ENCODE peak calls at places on chromosomes 4 and X, in four cellular contexts. One of them, this sample, is unnamed. For H3K4me1, the result is how much of the 10 kb centered on the place peaks cover.

GRCh38 chr4:6582889-6583504 is 8.0 kb downstream of the MAN2B2 start:
- DNase-seq in mesenchymal stem cell: peak
- DNase-seq in HCT116: peak
- DNase-seq in GM12878: peak
- DNase-seq in this sample: peak

GRCh38 chrX:133544105-133544504 is 128.8 kb upstream of the GPC4 start:
- DNase-seq in HCT116: peak
- DNase-seq in mesenchymal stem cell: peak
- DNase-seq in GM12878: no peak
- DNase-seq in this sample: peak

GRCh38 chrX:2875798-2876399 is 47.2 kb downstream of the GYG2 start:
- DNase-seq in GM12878: no peak
- DNase-seq in HCT116: no peak
- DNase-seq in mesenchymal stem cell: no peak
- DNase-seq in this sample: no peak

GRCh38 chr4:21656832-21657231 is 291.7 kb downstream of the KCNIP4 start:
- DNase-seq in mesenchymal stem cell: peak
- DNase-seq in GM12878: no peak
- DNase-seq in HCT116: peak
- DNase-seq in this sample: peak

GRCh38 chr4:25117274-25117673 is 43.0 kb downstream of the SEPSECS start:
- DNase-seq in mesenchymal stem cell: no peak
- DNase-seq in HCT116: no peak
- DNase-seq in GM12878: no peak
- DNase-seq in this sample: no peak

GRCh38 chr4:14218641-14219040 is 591.1 kb upstream of the BOD1L1 start:
- DNase-seq in HCT116: no peak
- DNase-seq in mesenchymal stem cell: no peak
- DNase-seq in GM12878: no peak
- DNase-seq in this sample: no peak

GRCh38 chr4:112895785-112896184 is 153.7 kb upstream of the ANK2 start:
- DNase-seq in mesenchymal stem cell: peak
- DNase-seq in HCT116: no peak
- DNase-seq in GM12878: peak
- DNase-seq in this sample: peak

GRCh38 chr4:146369446-146369845 is 152.3 kb downstream of the SLC10A7 start:
- DNase-seq in HCT116: no peak
- DNase-seq in GM12878: no peak
- DNase-seq in mesenchymal stem cell: no peak
- DNase-seq in this sample: no peak

GRCh38 chrX:15310117-15310516 is 5.3 kb downstream of the ASB11 start:
- DNase-seq in mesenchymal stem cell: peak
- DNase-seq in GM12878: no peak
- DNase-seq in HCT116: no peak
- DNase-seq in this sample: peak

GRCh38 chr4:15936495-15936894 is 2.0 kb downstream of the FGFBP1 start:
- DNase-seq in GM12878: no peak
- DNase-seq in HCT116: no peak
- DNase-seq in mesenchymal stem cell: no peak
- DNase-seq in this sample: no peak

GRCh38 chrX:1274786-1275185 is 6.2 kb downstream of the CSF2RA start:
- DNase-seq in mesenchymal stem cell: no peak
- DNase-seq in GM12878: no peak
- DNase-seq in HCT116: no peak
- DNase-seq in this sample: no peak

GRCh38 chrX:130118396-130118795 is 8.1 kb upstream of the ELF4 start:
- DNase-seq in mesenchymal stem cell: peak
- DNase-seq in HCT116: no peak
- DNase-seq in GM12878: no peak
- DNase-seq in this sample: peak

GRCh38 chrX:101659601-101660063 is at the start of gene ARMCX2:
- DNase-seq in GM12878: no peak
- DNase-seq in mesenchymal stem cell: peak
- DNase-seq in HCT116: no peak
- DNase-seq in this sample: peak

GRCh38 chrX:14697453-14697852 is 168.1 kb downstream of the GLRA2 start:
- DNase-seq in GM12878: no peak
- DNase-seq in mesenchymal stem cell: peak
- DNase-seq in HCT116: peak
- DNase-seq in this sample: no peak

GRCh38 chr4:102137217-102137616 is 208.1 kb downstream of the SLC39A8 start:
- DNase-seq in HCT116: no peak
- DNase-seq in mesenchymal stem cell: no peak
- DNase-seq in GM12878: no peak
- DNase-seq in this sample: no peak

GRCh38 chrX:12210196-12210815 is 72.0 kb downstream of the FRMPD4 start:
- DNase-seq in mesenchymal stem cell: peak
- DNase-seq in GM12878: no peak
- DNase-seq in HCT116: no peak
- DNase-seq in this sample: peak

GRCh38 chr4:60718874-60719273 is 481.3 kb upstream of the ADGRL3 start:
- DNase-seq in mesenchymal stem cell: no peak
- DNase-seq in GM12878: no peak
- DNase-seq in HCT116: no peak
- DNase-seq in this sample: no peak

GRCh38 chr4:39698424-39699009 is 581 bp downstream of the UBE2K start:
- DNase-seq in GM12878: no peak
- DNase-seq in HCT116: no peak
- DNase-seq in mesenchymal stem cell: peak
- DNase-seq in this sample: peak

GRCh38 chrX:114361076-114361475 is 222.8 kb upstream of the HTR2C start:
- DNase-seq in mesenchymal stem cell: no peak
- DNase-seq in HCT116: no peak
- DNase-seq in GM12878: no peak
- DNase-seq in this sample: no peak

GRCh38 chrX:12974797-12975669 is at the start of gene TMSB4X:
- DNase-seq in GM12878: no peak
- DNase-seq in mesenchymal stem cell: peak
- DNase-seq in HCT116: no peak
- DNase-seq in this sample: peak

GRCh38 chrX:1527457-1527856 is 9.5 kb downstream of the P2RY8 start:
- DNase-seq in mesenchymal stem cell: no peak
- DNase-seq in GM12878: no peak
- DNase-seq in HCT116: no peak
- DNase-seq in this sample: no peak

GRCh38 chr4:184472540-184473264 is 1.6 kb downstream of the IRF2 start:
- DNase-seq in HCT116: no peak
- DNase-seq in GM12878: no peak
- DNase-seq in mesenchymal stem cell: peak
- DNase-seq in this sample: peak

GRCh38 chr4:33722800-33723511 is 2521.4 kb downstream of the ARAP2 start:
- DNase-seq in HCT116: no peak
- DNase-seq in GM12878: no peak
- DNase-seq in mesenchymal stem cell: no peak
- DNase-seq in this sample: no peak

GRCh38 chr4:141463678-141464077 is 172.7 kb upstream of the IL15 start:
- DNase-seq in GM12878: no peak
- DNase-seq in HCT116: no peak
- DNase-seq in mesenchymal stem cell: no peak
- DNase-seq in this sample: no peak

GRCh38 chr4:173505924-173506779 is 23.9 kb downstream of the HAND2 start:
- DNase-seq in GM12878: peak
- DNase-seq in HCT116: peak
- DNase-seq in mesenchymal stem cell: peak
- DNase-seq in this sample: no peak

GRCh38 chrX:77505227-77505626 is 58.0 kb downstream of the FGF16 start:
- DNase-seq in mesenchymal stem cell: peak
- DNase-seq in GM12878: no peak
- DNase-seq in HCT116: no peak
- DNase-seq in this sample: peak

GRCh38 chr4:71553605-71554004 is 214.8 kb downstream of the SLC4A4 start:
- DNase-seq in GM12878: no peak
- DNase-seq in mesenchymal stem cell: peak
- DNase-seq in HCT116: peak
- DNase-seq in this sample: no peak

GRCh38 chr4:77360451-77360850 is 203.4 kb downstream of the CCNG2 start:
- DNase-seq in mesenchymal stem cell: no peak
- DNase-seq in GM12878: no peak
- DNase-seq in HCT116: no peak
- DNase-seq in this sample: no peak

GRCh38 chr4:15344041-15344440 is 83.8 kb upstream of the C1QTNF7 start:
- DNase-seq in GM12878: no peak
- DNase-seq in mesenchymal stem cell: peak
- DNase-seq in HCT116: no peak
- DNase-seq in this sample: peak

GRCh38 chrX:49251325-49251724 is 13.2 kb downstream of the FOXP3 start:
- DNase-seq in HCT116: no peak
- DNase-seq in GM12878: no peak
- DNase-seq in mesenchymal stem cell: no peak
- DNase-seq in this sample: no peak

GRCh38 chrX:12488781-12489180 is 302.4 kb upstream of the PRPS2 start:
- DNase-seq in GM12878: no peak
- DNase-seq in mesenchymal stem cell: no peak
- DNase-seq in HCT116: no peak
- DNase-seq in this sample: no peak

GRCh38 chr4:168794092-168794707 is 215.9 kb downstream of the CBR4 start:
- DNase-seq in mesenchymal stem cell: no peak
- DNase-seq in HCT116: no peak
- DNase-seq in GM12878: no peak
- DNase-seq in this sample: no peak
- H3K4me2 ChIP-seq in mesenchymal stem cell: no peak
- H3K4me2 ChIP-seq in HCT116: no peak
- H3K4me2 ChIP-seq in GM12878: no peak
- H3K4me2 ChIP-seq in this sample: no peak

GRCh38 chr4:83552085-83552484 is 16.2 kb downstream of the GPAT3 start:
- DNase-seq in GM12878: no peak
- DNase-seq in HCT116: no peak
- DNase-seq in mesenchymal stem cell: peak
- DNase-seq in this sample: no peak

GRCh38 chr4:83546796-83547195 is 10.9 kb downstream of the GPAT3 start:
- DNase-seq in mesenchymal stem cell: peak
- DNase-seq in HCT116: no peak
- DNase-seq in GM12878: no peak
- DNase-seq in this sample: no peak

GRCh38 chr4:83552924-83553323 is 17.0 kb downstream of the GPAT3 start:
- DNase-seq in mesenchymal stem cell: peak
- DNase-seq in HCT116: no peak
- DNase-seq in GM12878: no peak
- DNase-seq in this sample: peak

GRCh38 chr4:83548151-83548905 is 12.4 kb downstream of the GPAT3 start:
- DNase-seq in GM12878: peak
- DNase-seq in HCT116: peak
- DNase-seq in mesenchymal stem cell: peak
- DNase-seq in this sample: peak
- H3K4me1 ChIP-seq in GM12878: under half
- H3K4me1 ChIP-seq in HCT116: half or more
- H3K4me1 ChIP-seq in mesenchymal stem cell: under half
- H3K4me1 ChIP-seq in this sample: under half

GRCh38 chr4:54742636-54743399 is 85.1 kb downstream of the KIT start:
- DNase-seq in mesenchymal stem cell: no peak
- DNase-seq in GM12878: no peak
- DNase-seq in HCT116: no peak
- DNase-seq in this sample: no peak

GRCh38 chr4:54744487-54744886 is 86.7 kb downstream of the KIT start:
- DNase-seq in HCT116: no peak
- DNase-seq in mesenchymal stem cell: no peak
- DNase-seq in GM12878: no peak
- DNase-seq in this sample: no peak

GRCh38 chr4:54743562-54743961 is 85.8 kb downstream of the KIT start:
- DNase-seq in HCT116: no peak
- DNase-seq in GM12878: no peak
- DNase-seq in mesenchymal stem cell: no peak
- DNase-seq in this sample: no peak

GRCh38 chr4:54746228-54746627 is 88.5 kb downstream of the KIT start:
- DNase-seq in mesenchymal stem cell: peak
- DNase-seq in GM12878: no peak
- DNase-seq in HCT116: no peak
- DNase-seq in this sample: peak

DNA sequence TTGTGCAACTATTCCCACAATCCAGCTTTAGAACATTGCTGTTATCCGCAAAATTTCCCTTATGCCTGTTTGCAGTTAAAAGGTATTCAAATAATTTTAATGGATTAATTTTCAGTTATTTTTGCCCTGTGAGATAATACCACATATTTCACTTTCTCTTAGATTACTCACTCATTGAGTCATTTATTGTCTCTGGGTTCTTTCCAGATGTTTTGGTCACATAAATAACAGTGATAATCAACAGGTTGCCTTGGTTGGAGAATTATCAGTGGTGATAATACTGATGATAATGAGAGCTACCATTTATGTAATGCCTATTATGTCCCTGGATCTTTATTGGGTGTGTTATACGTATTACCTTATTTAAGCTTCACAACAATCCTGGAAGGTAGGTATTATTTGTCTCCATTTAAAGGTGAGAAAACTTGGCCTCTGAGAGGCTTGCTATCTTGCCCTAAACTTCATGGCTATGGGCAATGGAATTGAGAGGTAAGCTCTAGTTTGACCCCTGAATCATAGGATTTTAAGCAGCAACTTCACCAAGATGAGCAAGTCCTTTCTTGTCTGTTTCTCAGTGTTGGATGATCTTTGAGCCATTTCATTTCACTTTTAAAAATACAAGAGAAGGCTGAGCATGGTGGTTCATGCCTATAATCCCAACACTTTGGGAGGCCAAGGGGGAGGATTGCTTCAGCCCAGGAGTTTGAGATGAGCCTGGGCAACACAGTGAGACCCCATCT is 87.4 kb downstream of the KIT start:
- DNase-seq in HCT116: no peak
- DNase-seq in mesenchymal stem cell: no peak
- DNase-seq in GM12878: no peak
- DNase-seq in this sample: no peak
- H3K4me2 ChIP-seq in HCT116: no peak
- H3K4me2 ChIP-seq in mesenchymal stem cell: no peak
- H3K4me2 ChIP-seq in GM12878: no peak
- H3K4me2 ChIP-seq in this sample: no peak

GRCh38 chrX:42996861-42997260 is 218.9 kb upstream of the PPP1R2C start:
- DNase-seq in HCT116: no peak
- DNase-seq in mesenchymal stem cell: no peak
- DNase-seq in GM12878: no peak
- DNase-seq in this sample: no peak

GRCh38 chrX:42988700-42989099 is 210.7 kb upstream of the PPP1R2C start:
- DNase-seq in mesenchymal stem cell: no peak
- DNase-seq in HCT116: no peak
- DNase-seq in GM12878: no peak
- DNase-seq in this sample: no peak

DNA sequence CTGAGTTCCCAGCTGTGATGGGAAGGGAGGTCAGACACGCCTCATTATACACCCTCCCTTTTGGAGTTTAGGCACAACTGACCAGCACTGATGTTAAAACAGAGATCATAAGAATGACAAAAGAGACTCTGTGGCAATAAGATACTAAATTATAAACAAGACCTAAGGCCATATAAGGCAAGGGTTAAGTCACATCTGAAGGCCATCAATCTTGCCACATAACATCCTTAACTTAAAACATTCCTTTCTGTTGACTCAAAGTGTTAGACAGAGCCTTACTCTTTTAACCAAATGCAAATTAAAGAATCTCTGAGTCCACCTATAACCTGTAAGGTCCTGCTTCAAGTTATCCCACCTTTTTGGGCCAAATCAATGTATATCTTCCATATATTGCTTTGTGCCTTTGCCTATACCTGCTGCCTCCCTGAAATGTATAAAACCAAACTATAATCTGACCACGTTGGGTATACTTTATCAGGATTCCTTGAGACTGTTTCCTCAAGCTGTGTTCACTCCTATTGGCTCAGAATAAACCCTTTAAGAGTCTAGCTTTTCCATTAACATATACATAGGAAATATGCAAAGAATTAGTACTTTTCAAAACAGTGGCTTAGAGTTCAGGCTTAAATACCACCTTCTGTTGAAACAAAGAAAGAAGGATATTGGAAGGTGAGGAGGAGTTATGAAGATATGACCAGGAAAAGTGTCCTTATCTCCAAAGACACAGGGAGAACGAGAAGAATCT is 214.4 kb upstream of the PPP1R2C start:
- DNase-seq in mesenchymal stem cell: peak
- DNase-seq in HCT116: no peak
- DNase-seq in GM12878: no peak
- DNase-seq in this sample: peak
- H3K4me1 ChIP-seq in mesenchymal stem cell: under half
- H3K4me1 ChIP-seq in HCT116: under half
- H3K4me1 ChIP-seq in GM12878: under half
- H3K4me1 ChIP-seq in this sample: under half